ENCODE peak calls at places on chromosome 14, in five cellular contexts. L, C, N, A and Z are unnamed samples.

GRCh38 chr14:48527832-48528231 is 852.4 kb upstream of the MDGA2 start:
- DNase-seq in L (no peak), C (no peak), N (no peak), A (no peak), Z (no peak)

GRCh38 chr14:104598461-104599273 is 5.9 kb downstream of the TMEM179 start:
- DNase-seq in L (no peak), C (no peak), N (no peak), A (no peak), Z (no peak)

GRCh38 chr14:101918125-101918989 is 46.0 kb upstream of the DYNC1H1 start:
- DNase-seq in L (no peak), C (no peak), N (no peak), A (no peak), Z (no peak)

GRCh38 chr14:30943694-30944093 is 69.3 kb downstream of the COCH start:
- DNase-seq in L (no peak), C (no peak), N (no peak), A (no peak), Z (no peak)

GRCh38 chr14:90483551-90483950 is 86.7 kb downstream of the CALM1 start:
- DNase-seq in L (no peak), C (peak; percentile 37), N (no peak), A (no peak), Z (no peak)

GRCh38 chr14:82642425-82642824 is 1108.8 kb upstream of the SEL1L start:
- DNase-seq in L (no peak), C (no peak), N (no peak), A (no peak), Z (no peak)

GRCh38 chr14:89407856-89408255 is 9.2 kb downstream of the FOXN3 start:
- DNase-seq in L (peak; percentile 44), C (peak; percentile 11), N (no peak), A (no peak), Z (no peak)

GRCh38 chr14:80605536-80605935 is 336.0 kb downstream of the CEP128 start:
- DNase-seq in L (peak; percentile 83), C (no peak), N (no peak), A (no peak), Z (no peak)

GRCh38 chr14:61177279-61178225 is 103.6 kb downstream of the TMEM30B start:
- DNase-seq in L (peak; percentile 79), C (peak; percentile 26), N (no peak), A (no peak), Z (peak; percentile 72)

GRCh38 chr14:82385043-82385442 is 851.4 kb upstream of the SEL1L start:
- DNase-seq in L (no peak), C (peak; percentile 66), N (no peak), A (no peak), Z (no peak)

GRCh38 chr14:75022655-75023054 is 19.9 kb downstream of the EIF2B2 start:
- DNase-seq in L (no peak), C (peak; percentile 36), N (no peak), A (peak; percentile 57), Z (no peak)
- TF ChIP-seq CTCF in L (peak; percentile 56), C (peak; percentile 28), N (peak; percentile 40), A (no peak), Z (peak; percentile 62)

GRCh38 chr14:26775765-26776577 is 178.1 kb upstream of the NOVA1 start:
- DNase-seq in L (peak; percentile 78), C (peak; percentile 8), N (no peak), A (no peak), Z (peak; percentile 62)
- TF ChIP-seq CTCF in L (no peak), C (no peak), N (no peak), A (no peak), Z (no peak)

GRCh38 chr14:38145142-38145541 is 62.6 kb upstream of the SSTR1 start:
- DNase-seq in L (no peak), C (no peak), N (no peak), A (no peak), Z (peak; percentile 68)

DNA sequence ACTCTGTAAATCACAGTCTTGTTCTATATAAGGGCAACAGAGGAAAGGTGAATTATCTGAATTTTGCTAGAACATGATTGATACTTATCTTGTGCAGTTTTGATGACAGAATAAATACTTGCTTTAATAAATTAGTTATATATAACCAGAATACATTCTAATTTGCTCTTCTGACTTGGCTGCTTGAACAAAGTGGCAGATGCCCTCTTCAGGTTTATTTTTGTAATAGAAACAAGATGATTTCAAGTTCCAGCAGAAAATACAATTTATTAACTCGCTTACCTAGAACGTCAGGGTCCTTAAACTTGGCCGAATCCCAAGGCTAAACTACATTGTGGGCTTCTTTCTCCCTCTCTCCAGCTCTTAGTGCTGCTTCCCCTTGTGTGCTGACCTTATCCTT is 57.6 kb upstream of the SSTR1 start:
- DNase-seq in L (no peak), C (no peak), N (no peak), A (no peak), Z (no peak)
- TF ChIP-seq CTCF in L (peak; percentile 10), C (no peak), N (no peak), A (no peak), Z (no peak)

GRCh38 chr14:54722791-54723432 is 156.0 kb downstream of the SAMD4A start:
- DNase-seq in L (peak; percentile 50), C (peak; percentile 33), N (no peak), A (no peak), Z (no peak)
- TF ChIP-seq CTCF in L (no peak), C (no peak), N (peak; percentile 60), A (peak; percentile 55), Z (peak; percentile 80)

GRCh38 chr14:37375566-37375965 is 177.8 kb downstream of the MIPOL1 start:
- DNase-seq in L (no peak), C (no peak), N (no peak), A (no peak), Z (no peak)

GRCh38 chr14:37376944-37377609 is 179.3 kb downstream of the MIPOL1 start:
- DNase-seq in L (no peak), C (no peak), N (no peak), A (no peak), Z (no peak)
- TF ChIP-seq CTCF in L (no peak), C (no peak), N (no peak), A (no peak), Z (no peak)

GRCh38 chr14:32826404-32827082 is 112.1 kb upstream of the NPAS3 start:
- DNase-seq in L (peak; percentile 36), C (no peak), N (no peak), A (no peak), Z (no peak)
- TF ChIP-seq CTCF in L (peak; percentile 47), C (no peak), N (no peak), A (no peak), Z (peak; percentile 17)

GRCh38 chr14:93132472-93133065 is 16.8 kb upstream of the ITPK1 start:
- DNase-seq in L (peak; percentile 21), C (peak; percentile 54), N (no peak), A (no peak), Z (no peak)
- TF ChIP-seq CTCF in L (peak; percentile 58), C (peak; percentile 19), N (peak; percentile 66), A (peak; percentile 56), Z (peak; percentile 42)

GRCh38 chr14:52125885-52126284 is 57.0 kb upstream of the NID2 start:
- DNase-seq in L (no peak), C (no peak), N (no peak), A (no peak), Z (no peak)

GRCh38 chr14:52129733-52130132 is 60.9 kb upstream of the NID2 start:
- DNase-seq in L (no peak), C (no peak), N (no peak), A (no peak), Z (no peak)

GRCh38 chr14:52131640-52132320 is 62.9 kb upstream of the NID2 start:
- DNase-seq in L (peak; percentile 86), C (peak; percentile 91), N (no peak), A (peak; percentile 54), Z (peak; percentile 25)
- TF ChIP-seq CTCF in L (peak; percentile 74), C (peak; percentile 59), N (peak; percentile 43), A (peak; percentile 84), Z (peak; percentile 90)

GRCh38 chr14:75793806-75794205 is 132.8 kb downstream of the TTLL5 start:
- DNase-seq in L (no peak), C (peak; percentile 2), N (no peak), A (no peak), Z (no peak)
- TF ChIP-seq CTCF in L (peak; percentile 30), C (no peak), N (no peak), A (peak; percentile 38), Z (peak; percentile 38)

GRCh38 chr14:106530031-106530422 is 1003.6 kb downstream of the TMEM121 start:
- DNase-seq in L (no peak), C (no peak), N (no peak), A (no peak), Z (no peak)

GRCh38 chr14:106528717-106529116 is 1002.3 kb downstream of the TMEM121 start:
- DNase-seq in L (no peak), C (no peak), N (no peak), A (no peak), Z (no peak)

GRCh38 chr14:106530423-106531107 is 1004.2 kb downstream of the TMEM121 start:
- DNase-seq in L (no peak), C (no peak), N (peak; percentile 88), A (no peak), Z (no peak)
- TF ChIP-seq CTCF in L (no peak), C (peak; percentile 7), N (peak; percentile 80), A (no peak), Z (no peak)